ENCODE peak calls at places on chromosomes 12 and 14, in seven cellular contexts. K is fibroblast of lung, J is HCT116, B is transverse colon, S is uterus, L is kidney, A is neural progenitor cell. U is an unnamed sample. For H3K4me1, the result is how much of the 10 kb centered on the place peaks cover.

GRCh38 chr14:32980178-32980886 is 41.7 kb downstream of the NPAS3 start:
- DNase-seq in K (no peak), B (no peak), L (no peak), J (no peak), A (no peak), S (no peak), U (no peak)

GRCh38 chr14:68394719-68395117 is 398.1 kb downstream of the ZFP36L1 start:
- DNase-seq in B (no peak), L (peak), S (no peak), A (peak), J (no peak), K (no peak), U (peak)

GRCh38 chr12:130649101-130649571 is 67.0 kb downstream of the RIMBP2 start:
- DNase-seq in B (no peak), S (no peak), J (no peak), K (no peak), A (no peak), L (no peak), U (no peak)

GRCh38 chr14:55699131-55700057 is 119.4 kb downstream of the KTN1 start:
- DNase-seq in K (peak), S (no peak), A (no peak), J (no peak), B (peak), L (no peak), U (no peak)

GRCh38 chr12:66665416-66665815 is 13.5 kb downstream of the GRIP1 start:
- DNase-seq in S (no peak), K (no peak), B (no peak), L (no peak), J (no peak), A (no peak), U (no peak)

GRCh38 chr14:100891501-100892445 is 11.7 kb downstream of the RTL1 start:
- DNase-seq in S (peak), K (no peak), B (peak), L (peak), J (no peak), A (no peak), U (peak)

GRCh38 chr12:99024191-99024590 is 379.1 kb downstream of the APAF1 start:
- DNase-seq in S (no peak), A (no peak), L (no peak), J (no peak), B (no peak), K (no peak), U (no peak)

GRCh38 chr12:7142057-7142644 is 12.0 kb downstream of the CLSTN3 start:
- DNase-seq in B (peak), A (peak), K (peak), L (no peak), J (no peak), S (no peak), U (no peak)

GRCh38 chr14:66015046-66015780 is 471.0 kb upstream of the CCDC196 start:
- DNase-seq in S (no peak), L (no peak), B (no peak), J (no peak), A (no peak), K (no peak), U (no peak)

GRCh38 chr12:49827351-49828099 is 688 bp downstream of the NCKAP5L start:
- DNase-seq in A (peak), K (peak), L (peak), B (peak), J (no peak), S (peak), U (peak)

GRCh38 chr12:537772-538171 is 78.0 kb downstream of the B4GALNT3 start:
- DNase-seq in L (no peak), B (peak), J (peak), S (no peak), K (no peak), A (no peak), U (no peak)

GRCh38 chr12:117124421-117125274 is 25.4 kb upstream of the TESC start:
- DNase-seq in J (no peak), B (no peak), K (no peak), A (no peak), L (no peak), S (no peak), U (no peak)

GRCh38 chr14:72726444-72726843 is 167.5 kb downstream of the DPF3 start:
- DNase-seq in K (peak), B (no peak), S (no peak), A (no peak), J (no peak), L (no peak), U (no peak)

GRCh38 chr14:53411110-53411509 is 258.0 kb upstream of the DDHD1 start:
- DNase-seq in K (peak), B (no peak), J (no peak), A (no peak), L (no peak), S (no peak), U (no peak)

GRCh38 chr14:31360919-31361662 is 59.3 kb downstream of the HEATR5A start:
- DNase-seq in L (no peak), B (no peak), K (peak), J (no peak), S (no peak), A (no peak), U (no peak)

GRCh38 chr14:37565550-37565949 is 29.5 kb downstream of the FOXA1 start:
- DNase-seq in B (no peak), L (no peak), K (no peak), J (no peak), S (no peak), A (peak), U (no peak)

GRCh38 chr12:130925616-130926015 is 28.1 kb upstream of the ADGRD1 start:
- DNase-seq in K (peak), A (no peak), L (no peak), B (no peak), J (no peak), S (peak), U (no peak)

GRCh38 chr14:53047302-53047701 is 96.5 kb upstream of the FERMT2 start:
- DNase-seq in J (no peak), L (no peak), B (no peak), S (no peak), A (no peak), K (no peak), U (no peak)

GRCh38 chr12:67669217-67669924 is 20.8 kb downstream of the DYRK2 start:
- DNase-seq in B (no peak), K (no peak), A (no peak), S (no peak), L (no peak), J (no peak), U (no peak)

GRCh38 chr12:50062733-50063452 is 5.5 kb downstream of the ASIC1 start:
- DNase-seq in A (no peak), K (no peak), S (no peak), L (peak), B (no peak), J (no peak), U (no peak)

GRCh38 chr14:26596722-26597030 is 1.2 kb downstream of the NOVA1 start:
- DNase-seq in A (no peak), S (peak), K (peak), J (no peak), B (peak), L (peak), U (peak)

GRCh38 chr12:115135800-115136211 is 451.8 kb upstream of the TBX3 start:
- DNase-seq in L (peak), S (no peak), K (peak), B (peak), A (no peak), J (no peak), U (peak)

GRCh38 chr12:124568431-124569374 is 1.3 kb upstream of the NCOR2 start:
- DNase-seq in K (peak), L (peak), J (no peak), A (peak), B (peak), S (peak), U (peak)

GRCh38 chr12:57470286-57470969 is 9.2 kb downstream of the ARHGAP9 start:
- DNase-seq in K (no peak), B (no peak), S (no peak), L (no peak), J (no peak), A (no peak), U (no peak)

GRCh38 chr12:31868980-31869379 is 90.2 kb upstream of the RESF1 start:
- DNase-seq in A (no peak), L (no peak), B (no peak), J (no peak), K (peak), S (peak), U (peak)

GRCh38 chr14:89427426-89428162 is 10.6 kb upstream of the FOXN3 start:
- DNase-seq in K (peak), A (no peak), L (no peak), B (no peak), S (peak), J (no peak), U (no peak)
- H3K4me3 ChIP-seq in K (no peak), A (no peak), L (no peak), B (no peak), S (no peak), J (no peak), U (peak)

GRCh38 chr12:19402211-19402610 is 37.1 kb upstream of the AEBP2 start:
- DNase-seq in B (no peak), J (no peak), K (no peak), A (peak), S (no peak), L (no peak), U (no peak)
- H3K4me1 ChIP-seq in B (under half), J (under half), K (under half), A (under half), S (under half), L (under half), U (under half)

GRCh38 chr12:76064904-76065303 is 19.6 kb downstream of the NAP1L1 start:
- DNase-seq in S (no peak), L (no peak), J (no peak), A (no peak), K (no peak), B (no peak), U (no peak)
- H3K4me3 ChIP-seq in S (no peak), L (no peak), J (no peak), A (no peak), K (no peak), B (no peak), U (no peak)

GRCh38 chr14:96581902-96582640 is 79.9 kb downstream of the PAPOLA start:
- DNase-seq in S (no peak), L (no peak), B (no peak), J (no peak), K (no peak), A (no peak), U (no peak)

GRCh38 chr14:96582641-96582980 is 80.4 kb downstream of the PAPOLA start:
- DNase-seq in A (no peak), K (no peak), S (no peak), L (no peak), B (no peak), J (no peak), U (no peak)

GRCh38 chr14:96583605-96584041 is 81.4 kb downstream of the PAPOLA start:
- DNase-seq in J (no peak), S (no peak), B (no peak), L (no peak), K (no peak), A (no peak), U (no peak)

GRCh38 chr14:96584199-96584906 is 82.2 kb downstream of the PAPOLA start:
- DNase-seq in B (peak), K (no peak), J (peak), S (no peak), L (no peak), A (peak), U (no peak)

GRCh38 chr14:96582995-96583394 is 80.8 kb downstream of the PAPOLA start:
- DNase-seq in J (no peak), K (no peak), S (no peak), A (no peak), L (no peak), B (no peak), U (no peak)
- H3K4me1 ChIP-seq in J (under half), K (under half), S (under half), A (under half), L (under half), B (under half), U (under half)

GRCh38 chr12:51906452-51907082 is 737 bp upstream of the ACVRL1 start:
- DNase-seq in J (no peak), S (no peak), A (no peak), L (peak), K (no peak), B (no peak), U (no peak)
- H3K4me3 ChIP-seq in J (no peak), S (peak), A (peak), L (no peak), K (no peak), B (peak), U (peak)

GRCh38 chr12:93539821-93540220 is 32.7 kb upstream of the SOCS2 start:
- DNase-seq in L (no peak), B (no peak), S (no peak), K (no peak), J (no peak), A (no peak), U (no peak)
- H3K4me1 ChIP-seq in L (under half), B (under half), S (under half), K (under half), J (under half), A (under half), U (under half)

DNA sequence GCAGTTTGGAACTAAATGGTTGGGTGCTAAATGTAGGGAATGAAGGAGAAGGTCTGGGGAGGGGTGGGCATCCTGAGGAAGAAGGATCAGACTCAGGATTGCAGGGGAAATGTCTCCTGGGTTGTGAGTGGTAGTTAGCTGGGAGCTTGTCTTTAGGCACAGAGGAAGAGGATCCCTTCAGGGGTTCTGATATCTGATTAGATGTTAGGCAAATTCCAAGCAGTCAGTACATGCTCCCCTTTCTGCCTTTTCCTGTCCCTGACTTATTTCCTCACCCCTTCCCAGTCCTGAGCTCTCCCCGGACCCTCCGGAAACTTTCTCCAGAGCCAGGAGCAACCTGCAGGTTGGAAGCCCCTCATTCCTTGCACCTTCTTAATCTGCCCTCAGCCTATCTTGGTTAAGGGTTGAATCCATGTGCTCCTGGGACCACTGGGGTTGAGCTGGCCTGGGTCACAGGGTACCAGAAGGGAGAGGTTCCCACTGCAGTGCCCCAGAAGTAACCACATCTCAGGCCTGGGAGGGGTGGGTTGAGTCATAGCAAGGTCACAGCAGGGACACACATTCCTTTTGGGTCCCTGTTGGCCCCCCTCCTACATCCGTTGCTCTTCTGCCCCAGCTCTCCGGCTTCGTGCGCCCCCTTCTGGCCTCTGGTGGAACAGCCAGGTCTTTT is 1.6 kb downstream of the IGFBP6 start:
- DNase-seq in J (peak), S (peak), L (peak), A (peak), B (peak), K (peak), U (peak)
- H3K4me3 ChIP-seq in J (peak), S (peak), L (no peak), A (no peak), B (peak), K (peak), U (peak)

GRCh38 chr12:13095266-13095995 is 8.0 kb downstream of the GSG1 start:
- DNase-seq in L (no peak), B (no peak), K (peak), A (no peak), S (no peak), J (no peak), U (no peak)

GRCh38 chr12:13100610-13100881 is 2.9 kb downstream of the GSG1 start:
- DNase-seq in B (no peak), L (no peak), K (no peak), J (no peak), S (no peak), A (no peak), U (no peak)

GRCh38 chr12:13099910-13100609 is 3.4 kb downstream of the GSG1 start:
- DNase-seq in L (no peak), J (no peak), S (no peak), A (no peak), K (peak), B (no peak), U (no peak)

GRCh38 chr12:13099066-13099909 is 4.2 kb downstream of the GSG1 start:
- DNase-seq in L (no peak), K (peak), J (no peak), A (no peak), B (no peak), S (peak), U (no peak)

GRCh38 chr12:13097526-13097925 is 5.9 kb downstream of the GSG1 start:
- DNase-seq in S (peak), A (no peak), K (no peak), J (no peak), L (no peak), B (no peak), U (peak)
- H3K4me1 ChIP-seq in S (under half), A (under half), K (half or more), J (half or more), L (under half), B (under half), U (half or more)

DNA sequence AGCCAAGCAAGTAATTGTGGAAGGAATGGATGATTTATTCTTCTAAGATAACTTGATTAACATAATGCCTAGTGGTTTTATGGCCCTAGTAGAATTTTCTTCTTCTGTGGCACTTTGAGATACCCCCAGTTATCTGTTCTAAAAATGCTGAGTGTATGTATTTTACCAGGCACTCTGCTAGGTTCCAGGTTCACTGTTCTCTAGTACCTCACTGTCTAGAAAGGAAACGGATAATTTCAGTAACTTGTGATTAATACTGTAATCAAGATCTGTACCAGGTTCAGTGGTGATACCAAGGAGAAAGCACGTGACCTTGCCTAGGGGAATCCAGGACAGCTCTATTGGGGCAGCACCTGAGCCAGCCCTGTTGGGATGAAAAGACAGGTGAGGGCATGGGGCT is 8.0 kb downstream of the ANO6 start:
- DNase-seq in A (no peak), S (no peak), L (no peak), B (no peak), K (no peak), J (no peak), U (no peak)
- H3K4me3 ChIP-seq in A (no peak), S (no peak), L (no peak), B (no peak), K (no peak), J (no peak), U (no peak)